ENCODE peak calls at places on chromosomes 5 and 9, in nine cellular contexts. F, M, Z, G, W, K, A, C and R are unnamed samples.

GRCh38 chr9:72996106-72996505 is 43.3 kb upstream of the ALDH1A1 start:
- DNase-seq in F (no peak), M (no peak), Z (no peak), G (peak), W (peak), K (no peak), A (no peak), C (no peak), R (no peak)

GRCh38 chr5:58357121-58357520 is 102.8 kb downstream of the PLK2 start:
- DNase-seq in F (no peak), M (no peak), Z (no peak), G (no peak), W (peak), K (no peak), A (no peak), C (no peak), R (no peak)

GRCh38 chr5:141725909-141726308 is 43.9 kb upstream of the ARAP3 start:
- DNase-seq in F (no peak), M (peak), Z (no peak), G (no peak), W (no peak), K (no peak), A (no peak), C (no peak), R (no peak)

GRCh38 chr5:41414598-41414997 is 95.8 kb downstream of the PLCXD3 start:
- DNase-seq in F (no peak), M (peak), Z (no peak), G (peak), W (peak), K (no peak), A (no peak), C (peak), R (peak)

GRCh38 chr5:106172681-106173532 is 1497.8 kb downstream of the EFNA5 start:
- DNase-seq in F (no peak), M (peak), Z (no peak), G (peak), W (no peak), K (no peak), A (no peak), C (peak), R (no peak)

GRCh38 chr9:101566904-101567724 is 27.7 kb downstream of the PPP3R2 start:
- DNase-seq in F (no peak), M (peak), Z (no peak), G (peak), W (peak), K (peak), A (no peak), C (peak), R (peak)

GRCh38 chr5:176629853-176630680 is at the start of the genes EIF4E1B and SNCB:
- DNase-seq in F (no peak), M (peak), Z (no peak), G (peak), W (peak), K (no peak), A (peak), C (peak), R (no peak)

GRCh38 chr5:80998590-80998979 is 38.4 kb downstream of the RASGRF2 start:
- DNase-seq in F (no peak), M (no peak), Z (no peak), G (no peak), W (no peak), K (no peak), A (no peak), C (no peak), R (no peak)

GRCh38 chr5:4532705-4533080 is 607.4 kb upstream of the ADAMTS16 start:
- DNase-seq in F (no peak), M (no peak), Z (no peak), G (no peak), W (no peak), K (no peak), A (no peak), C (no peak), R (no peak)

GRCh38 chr5:115568668-115569067 is 24.1 kb upstream of the FEM1C start:
- DNase-seq in F (no peak), M (no peak), Z (no peak), G (no peak), W (no peak), K (no peak), A (no peak), C (no peak), R (no peak)

GRCh38 chr5:124052201-124052600 is 540.2 kb downstream of the CSNK1G3 start:
- DNase-seq in F (no peak), M (no peak), Z (no peak), G (no peak), W (no peak), K (no peak), A (no peak), C (no peak), R (no peak)

GRCh38 chr5:170632985-170633234 is 129.1 kb downstream of the KCNIP1 start:
- DNase-seq in F (peak), M (peak), Z (peak), G (no peak), W (no peak), K (peak), A (peak), C (no peak), R (no peak)

GRCh38 chr9:126676685-126677143 is 63.0 kb downstream of the LMX1B start:
- DNase-seq in F (no peak), M (no peak), Z (no peak), G (no peak), W (no peak), K (no peak), A (no peak), C (no peak), R (no peak)

DNA sequence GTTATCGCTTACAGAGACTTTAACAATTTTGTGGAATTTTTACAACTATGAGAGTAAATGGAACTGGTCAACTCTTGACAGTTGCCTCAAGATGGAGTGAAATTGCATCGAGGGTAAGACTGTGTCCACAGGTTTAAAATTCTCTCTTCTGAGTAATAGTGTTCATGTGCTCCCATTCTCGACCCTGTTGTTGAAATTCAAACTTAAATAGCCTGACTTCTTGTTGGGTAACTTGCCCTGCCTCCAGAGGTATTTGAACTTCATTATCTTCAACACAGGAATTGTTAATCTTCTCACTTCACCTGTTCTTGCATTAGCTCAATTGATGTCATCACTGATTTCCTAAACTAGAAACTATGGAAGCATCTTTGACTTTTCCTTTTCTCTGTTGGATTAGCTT is 77.5 kb downstream of the PIP5K1B start:
- DNase-seq in F (no peak), M (no peak), Z (no peak), G (no peak), W (no peak), K (no peak), A (no peak), C (no peak), R (no peak)
- H3K4me3 ChIP-seq in F (no peak), M (no peak), Z (peak), G (no peak), W (no peak), K (no peak), A (peak), C (no peak), R (no peak)

GRCh38 chr9:75812139-75812538 is 78.3 kb upstream of the PCSK5 start:
- DNase-seq in F (no peak), M (no peak), Z (no peak), G (no peak), W (no peak), K (no peak), A (no peak), C (no peak), R (no peak)
- TF ChIP-seq CTCF in F (no peak), M (no peak), Z (no peak), G (no peak), W (no peak), K (no peak), A (no peak), C (no peak), R (no peak)

DNA sequence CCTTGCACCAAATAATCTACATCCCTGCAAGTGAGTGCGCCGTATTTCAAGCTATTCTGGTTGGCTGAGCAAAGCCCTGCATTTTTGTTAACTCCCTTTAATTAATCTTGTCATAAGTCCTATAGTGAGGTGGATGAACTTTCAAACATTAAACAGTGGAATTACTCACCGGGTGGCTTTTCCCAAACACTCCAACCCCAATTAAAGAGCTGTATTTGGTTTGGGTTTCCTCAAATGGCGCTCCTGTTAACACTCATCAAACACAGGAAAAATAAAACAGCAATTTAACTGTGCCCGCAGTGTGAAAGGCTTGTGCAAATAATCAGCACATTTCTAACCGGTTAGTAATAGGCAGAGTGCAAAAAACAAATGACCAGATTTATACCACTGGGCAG is 662.7 kb upstream of the ZNF608 start:
- DNase-seq in F (no peak), M (no peak), Z (no peak), G (no peak), W (peak), K (no peak), A (no peak), C (peak), R (no peak)
- H3K4me3 ChIP-seq in F (no peak), M (peak), Z (no peak), G (no peak), W (no peak), K (no peak), A (no peak), C (no peak), R (no peak)

GRCh38 chr5:132016721-132017250 is 5.3 kb upstream of the ACSL6 start:
- DNase-seq in F (no peak), M (no peak), Z (no peak), G (no peak), W (no peak), K (no peak), A (no peak), C (no peak), R (no peak)

GRCh38 chr5:132019857-132020555 is 8.5 kb upstream of the ACSL6 start:
- DNase-seq in F (peak), M (no peak), Z (no peak), G (no peak), W (no peak), K (peak), A (no peak), C (no peak), R (no peak)

GRCh38 chr5:132019337-132019736 is 7.9 kb upstream of the ACSL6 start:
- DNase-seq in F (no peak), M (no peak), Z (no peak), G (no peak), W (no peak), K (peak), A (no peak), C (no peak), R (no peak)

GRCh38 chr5:132017316-132017715 is 5.9 kb upstream of the ACSL6 start:
- DNase-seq in F (no peak), M (peak), Z (no peak), G (no peak), W (no peak), K (no peak), A (no peak), C (no peak), R (no peak)

GRCh38 chr5:132017738-132018625 is 6.5 kb upstream of the ACSL6 start:
- DNase-seq in F (no peak), M (no peak), Z (peak), G (no peak), W (no peak), K (no peak), A (peak), C (no peak), R (no peak)
- TF ChIP-seq CTCF in F (no peak), M (no peak), Z (no peak), G (no peak), W (no peak), K (no peak), A (no peak), C (no peak), R (no peak)

GRCh38 chr9:76162751-76163500 is 231.3 kb downstream of the RFK start:
- DNase-seq in F (no peak), M (no peak), Z (no peak), G (peak), W (no peak), K (no peak), A (no peak), C (peak), R (peak)

GRCh38 chr9:76161103-76161502 is 233.1 kb downstream of the RFK start:
- DNase-seq in F (no peak), M (no peak), Z (no peak), G (no peak), W (no peak), K (no peak), A (no peak), C (no peak), R (no peak)

GRCh38 chr9:76162109-76162730 is 232.0 kb downstream of the RFK start:
- DNase-seq in F (no peak), M (no peak), Z (no peak), G (no peak), W (no peak), K (no peak), A (no peak), C (peak), R (peak)

GRCh38 chr9:76159288-76159926 is 234.8 kb downstream of the RFK start:
- DNase-seq in F (no peak), M (no peak), Z (no peak), G (no peak), W (no peak), K (no peak), A (no peak), C (no peak), R (no peak)

DNA sequence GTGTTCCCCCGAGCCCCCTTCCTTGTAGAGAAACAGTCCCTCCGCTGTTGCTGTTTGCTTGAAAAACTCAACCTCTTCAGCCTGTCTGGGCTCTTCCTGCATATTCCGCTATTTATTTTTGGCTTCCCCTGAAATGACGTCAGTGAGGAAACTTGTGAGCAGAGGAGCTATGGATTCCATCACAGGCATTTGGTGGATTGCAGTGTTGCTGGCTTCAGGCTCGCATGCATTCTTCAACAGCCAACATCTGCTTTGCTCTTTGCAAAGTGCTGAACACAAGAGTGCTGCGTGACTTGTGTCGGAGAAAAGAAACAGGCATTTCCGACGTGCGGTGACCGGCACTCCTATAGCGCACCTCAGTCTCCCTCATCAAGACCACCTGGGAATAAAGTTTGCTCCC is 232.7 kb downstream of the RFK start:
- DNase-seq in F (no peak), M (no peak), Z (no peak), G (peak), W (peak), K (no peak), A (no peak), C (peak), R (peak)
- H3K4me3 ChIP-seq in F (peak), M (no peak), Z (no peak), G (no peak), W (peak), K (no peak), A (peak), C (no peak), R (no peak)

DNA sequence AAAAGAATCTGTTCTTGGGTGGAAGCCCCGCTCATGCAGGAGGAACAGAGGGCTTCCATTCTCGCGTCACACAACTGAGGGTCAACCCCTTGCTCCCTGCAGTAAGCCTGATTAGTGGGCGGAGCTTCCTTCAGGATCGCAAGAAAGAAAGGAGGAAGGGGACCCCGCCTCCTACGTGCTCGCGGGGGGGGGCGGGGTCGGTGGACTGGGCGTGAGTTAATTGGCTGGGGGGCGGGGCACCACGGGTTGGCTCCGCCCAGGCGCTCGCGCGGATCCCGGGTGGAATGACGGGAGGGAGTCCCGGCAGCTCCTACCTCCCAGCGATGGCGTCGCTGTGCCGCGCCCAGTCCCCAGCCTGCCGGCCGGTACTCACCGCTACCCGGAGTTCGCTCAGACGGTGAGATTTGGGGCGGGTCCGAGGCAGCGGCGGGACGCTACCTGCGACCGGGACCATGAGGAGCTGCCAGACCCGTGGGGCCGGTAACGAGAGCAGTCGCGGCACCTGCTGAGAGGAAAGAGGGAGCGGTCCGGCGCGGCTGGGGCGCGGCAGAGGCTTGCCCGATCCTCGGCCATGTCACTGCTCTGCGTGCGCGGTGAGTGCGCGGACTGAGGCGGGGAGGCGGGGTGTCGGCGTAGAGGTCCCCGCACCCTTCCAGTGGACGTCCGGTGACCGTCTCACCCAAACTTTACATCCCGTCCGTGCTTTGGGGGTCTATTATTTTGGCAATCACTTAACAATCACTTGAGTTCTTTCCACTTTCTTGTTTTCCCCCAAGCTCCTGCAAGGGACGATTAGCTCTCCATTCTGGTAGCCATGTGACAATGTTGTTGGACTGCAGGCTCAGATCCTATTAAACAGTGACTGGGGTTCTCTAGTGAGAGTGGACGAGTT is at the start of gene UNC13B:
- DNase-seq in F (peak), M (peak), Z (peak), G (peak), W (peak), K (peak), A (peak), C (peak), R (peak)
- TF ChIP-seq CTCF in F (no peak), M (no peak), Z (peak), G (peak), W (peak), K (no peak), A (no peak), C (peak), R (no peak)